ENCODE peak calls at places on chromosomes 5 and 9, in eight cellular contexts. V is AG09309, W is cardiac fibroblast, N is right atrium auricular region, F is testis, B is choroid plexus epithelial cell, J is left ventricle myocardium inferior, A is body of pancreas. S is an unnamed sample.

GRCh38 chr9:115687356-115687755 is 466.2 kb upstream of the PAPPA start:
- DNase-seq in V (no peak), W (no peak), N (no peak), F (no peak), B (no peak), J (no peak), A (no peak), S (no peak)

GRCh38 chr9:112377087-112377486 is 2.8 kb upstream of the HSDL2 start:
- DNase-seq in V (no peak), W (no peak), N (no peak), F (no peak), B (no peak), J (no peak), A (no peak), S (no peak)

GRCh38 chr9:110880123-110880522 is 158.1 kb downstream of the LPAR1 start:
- DNase-seq in V (peak), W (peak), N (no peak), F (no peak), B (peak), J (no peak), A (no peak), S (peak)

GRCh38 chr5:39506216-39506615 is 81.4 kb upstream of the DAB2 start:
- DNase-seq in V (no peak), W (no peak), N (no peak), F (peak), B (no peak), J (peak), A (no peak), S (no peak)

GRCh38 chr9:137984520-137985257 is 107.1 kb downstream of the CACNA1B start:
- DNase-seq in V (no peak), W (no peak), N (no peak), F (no peak), B (no peak), J (no peak), A (no peak), S (no peak)

GRCh38 chr5:127967323-127967982 is 116.1 kb upstream of the SLC12A2 start:
- DNase-seq in V (no peak), W (no peak), N (no peak), F (no peak), B (no peak), J (no peak), A (no peak), S (no peak)

GRCh38 chr5:67268233-67269011 is 71.8 kb upstream of the CD180 start:
- DNase-seq in V (peak), W (peak), N (peak), F (peak), B (peak), J (peak), A (peak), S (peak)

GRCh38 chr5:74552101-74552500 is 88.4 kb downstream of the ENC1 start:
- DNase-seq in V (no peak), W (no peak), N (no peak), F (no peak), B (no peak), J (no peak), A (no peak), S (no peak)

GRCh38 chr5:52582313-52582712 is 205.4 kb upstream of the ITGA1 start:
- DNase-seq in V (no peak), W (no peak), N (no peak), F (no peak), B (peak), J (no peak), A (no peak), S (no peak)

GRCh38 chr5:139021346-139021745 is 146.2 kb upstream of the LRRTM2 start:
- DNase-seq in V (no peak), W (no peak), N (no peak), F (no peak), B (no peak), J (no peak), A (no peak), S (no peak)

GRCh38 chr5:179266291-179267070 is 78.8 kb downstream of the ADAMTS2 start:
- DNase-seq in V (no peak), W (no peak), N (peak), F (peak), B (no peak), J (peak), A (no peak), S (no peak)

GRCh38 chr9:94875300-94876063 is 149.0 kb downstream of the AOPEP start:
- DNase-seq in V (no peak), W (no peak), N (no peak), F (no peak), B (no peak), J (no peak), A (no peak), S (no peak)

GRCh38 chr9:121852646-121853616 is 201.5 kb downstream of the DAB2IP start:
- DNase-seq in V (no peak), W (no peak), N (peak), F (peak), B (no peak), J (peak), A (peak), S (no peak)

GRCh38 chr9:131834721-131835120 is 94.8 kb upstream of the RAPGEF1 start:
- DNase-seq in V (no peak), W (no peak), N (no peak), F (no peak), B (no peak), J (no peak), A (no peak), S (no peak)

GRCh38 chr9:120109242-120109641 is 470.7 kb downstream of the CDK5RAP2 start:
- DNase-seq in V (no peak), W (no peak), N (no peak), F (peak), B (no peak), J (no peak), A (no peak), S (no peak)

GRCh38 chr5:66223637-66224036 is 79.5 kb downstream of the SREK1 start:
- DNase-seq in V (no peak), W (peak), N (no peak), F (peak), B (peak), J (no peak), A (no peak), S (no peak)

GRCh38 chr9:132503116-132503515 is 79.3 kb upstream of the BARHL1 start:
- DNase-seq in V (no peak), W (no peak), N (no peak), F (no peak), B (no peak), J (no peak), A (no peak), S (no peak)

GRCh38 chr9:98575379-98576346 is 133.1 kb downstream of the GABBR2 start:
- DNase-seq in V (peak), W (peak), N (no peak), F (no peak), B (peak), J (no peak), A (no peak), S (peak)

GRCh38 chr9:20784196-20784595 is 100.1 kb downstream of the FOCAD start:
- DNase-seq in V (no peak), W (no peak), N (no peak), F (no peak), B (no peak), J (no peak), A (no peak), S (no peak)

GRCh38 chr9:126791406-126792230 is 13.2 kb upstream of the ZBTB43 start:
- DNase-seq in V (peak), W (peak), N (no peak), F (no peak), B (peak), J (no peak), A (no peak), S (peak)

GRCh38 chr9:126521551-126521950 is 92.2 kb upstream of the LMX1B start:
- DNase-seq in V (no peak), W (no peak), N (no peak), F (no peak), B (no peak), J (no peak), A (no peak), S (no peak)

GRCh38 chr9:38620483-38621433 is at the start of gene ANKRD18A:
- DNase-seq in V (no peak), W (peak), N (no peak), F (peak), B (peak), J (peak), A (peak), S (no peak)

GRCh38 chr9:88814521-88815101 is 176.7 kb upstream of the S1PR3 start:
- DNase-seq in V (peak), W (peak), N (no peak), F (no peak), B (no peak), J (peak), A (no peak), S (peak)

GRCh38 chr9:121819511-121820231 is 168.2 kb downstream of the DAB2IP start:
- DNase-seq in V (peak), W (no peak), N (no peak), F (no peak), B (peak), J (no peak), A (no peak), S (peak)

GRCh38 chr5:25754895-25755294 is 1110.1 kb upstream of the CDH10 start:
- DNase-seq in V (no peak), W (peak), N (no peak), F (no peak), B (no peak), J (no peak), A (no peak), S (no peak)

GRCh38 chr5:26948921-26949320 is 89.5 kb downstream of the CDH9 start:
- DNase-seq in V (no peak), W (no peak), N (no peak), F (no peak), B (peak), J (no peak), A (no peak), S (no peak)

GRCh38 chr9:114003756-114004155 is 74.3 kb downstream of the AMBP start:
- DNase-seq in V (no peak), W (no peak), N (peak), F (peak), B (no peak), J (no peak), A (no peak), S (no peak)

GRCh38 chr9:81724242-81724889 is 35.0 kb upstream of the TLE1 start:
- DNase-seq in V (no peak), W (peak), N (peak), F (peak), B (peak), J (no peak), A (no peak), S (no peak)

GRCh38 chr9:14441976-14442651 is 128.2 kb upstream of the NFIB start:
- DNase-seq in V (no peak), W (peak), N (no peak), F (peak), B (peak), J (no peak), A (no peak), S (no peak)

GRCh38 chr9:37917315-37917731 is 13.4 kb upstream of the SLC25A51 start:
- DNase-seq in V (no peak), W (no peak), N (no peak), F (no peak), B (no peak), J (no peak), A (no peak), S (no peak)

GRCh38 chr9:94097788-94098413 is 13.6 kb downstream of the PTPDC1 start:
- DNase-seq in V (peak), W (peak), N (no peak), F (no peak), B (peak), J (no peak), A (peak), S (peak)

GRCh38 chr9:125409637-125410521 is 148.3 kb downstream of the GAPVD1 start:
- DNase-seq in V (no peak), W (peak), N (no peak), F (peak), B (peak), J (no peak), A (peak), S (peak)

DNA sequence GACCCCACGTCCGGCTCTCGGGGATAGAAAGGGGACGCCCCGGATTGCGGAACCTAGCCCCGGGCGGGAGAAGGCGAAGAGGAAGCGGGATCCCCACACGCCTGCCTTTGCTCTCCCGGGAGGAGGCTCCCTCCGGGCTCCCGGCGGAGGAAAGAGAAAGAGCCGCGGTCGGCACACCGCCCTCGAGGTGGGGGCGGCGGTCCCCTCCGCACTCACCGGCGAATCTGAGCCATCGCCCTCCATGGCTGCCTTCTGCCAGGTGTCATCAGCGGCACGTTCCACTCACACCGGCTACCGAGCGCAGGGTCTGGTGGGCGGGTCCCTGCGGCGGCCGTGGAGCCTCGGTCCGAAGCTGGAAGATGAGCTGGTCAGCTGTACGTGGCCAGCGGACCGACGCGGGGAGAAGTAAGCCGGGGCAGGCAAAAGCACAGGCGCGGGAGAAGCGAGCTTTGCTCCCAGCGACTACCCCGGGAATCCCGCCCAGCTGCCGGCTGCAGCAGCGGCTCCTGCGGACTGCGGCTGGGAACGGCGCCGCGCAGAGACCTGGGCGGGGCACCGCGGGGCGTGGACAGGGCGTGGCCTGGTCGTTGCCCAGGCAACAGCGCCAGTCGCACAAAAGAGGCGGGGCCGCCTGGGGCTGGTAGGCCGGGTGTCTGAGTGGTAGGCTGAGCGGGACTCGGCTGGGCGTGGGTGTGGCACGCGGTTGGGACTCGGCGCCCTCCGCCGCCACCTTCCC is at the start of gene TRIM36:
- DNase-seq in V (peak), W (peak), N (peak), F (peak), B (peak), J (peak), A (peak), S (peak)
- TF ChIP-seq CTCF in V (peak), W (no peak), N (no peak), F (no peak), B (peak), J (peak), A (peak), S (peak)

DNA sequence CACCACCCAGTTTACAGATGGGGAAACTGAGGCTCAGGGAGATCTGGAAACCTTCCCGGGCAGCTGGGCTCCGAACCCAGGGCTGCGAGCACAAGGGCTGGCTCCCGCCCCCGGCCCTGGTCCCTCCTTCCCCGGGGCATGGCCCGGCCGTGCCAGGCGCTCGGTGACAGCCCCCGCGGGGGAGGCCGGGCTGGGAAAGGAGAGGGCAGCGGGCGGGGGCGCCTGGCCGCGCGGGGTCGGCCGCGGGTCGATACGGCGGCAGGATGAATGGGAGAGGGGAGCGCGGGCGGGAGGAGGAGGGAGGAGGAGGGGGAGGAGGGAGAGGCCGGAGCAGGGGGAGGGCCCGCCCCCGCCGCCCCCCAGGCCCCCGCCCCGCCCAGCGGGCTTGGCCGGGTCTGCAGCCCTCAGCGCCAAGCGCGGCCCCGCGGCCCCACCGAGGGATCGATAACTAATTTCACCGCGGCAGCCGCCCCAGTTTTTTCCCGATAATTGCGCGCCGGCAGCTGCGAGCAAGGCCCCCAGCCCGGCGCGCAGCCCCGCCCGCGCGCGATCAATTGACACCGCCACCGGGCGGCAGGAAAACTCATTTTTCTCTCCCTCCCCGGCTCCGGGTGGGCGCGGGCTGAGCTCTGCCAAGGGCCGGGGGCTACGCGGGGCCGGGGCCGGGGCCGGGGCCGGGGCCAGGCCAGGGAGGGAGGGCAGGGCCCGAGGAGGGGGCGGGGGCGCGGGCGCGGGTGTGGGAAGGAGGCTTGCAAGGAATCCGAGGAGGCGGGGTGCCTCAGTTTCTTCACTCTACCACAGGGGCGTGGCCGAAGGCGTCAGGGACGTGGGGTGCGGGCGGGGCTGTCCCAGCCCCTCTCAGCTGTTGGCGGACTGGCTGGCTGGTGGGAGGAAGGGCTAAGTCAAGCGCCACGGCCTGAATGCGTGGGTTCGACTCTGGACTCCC is 52.1 kb downstream of the C9orf50 start:
- DNase-seq in V (no peak), W (no peak), N (no peak), F (peak), B (peak), J (peak), A (peak), S (no peak)
- TF ChIP-seq CTCF in V (no peak), W (no peak), N (no peak), F (no peak), B (no peak), J (peak), A (peak), S (peak)

DNA sequence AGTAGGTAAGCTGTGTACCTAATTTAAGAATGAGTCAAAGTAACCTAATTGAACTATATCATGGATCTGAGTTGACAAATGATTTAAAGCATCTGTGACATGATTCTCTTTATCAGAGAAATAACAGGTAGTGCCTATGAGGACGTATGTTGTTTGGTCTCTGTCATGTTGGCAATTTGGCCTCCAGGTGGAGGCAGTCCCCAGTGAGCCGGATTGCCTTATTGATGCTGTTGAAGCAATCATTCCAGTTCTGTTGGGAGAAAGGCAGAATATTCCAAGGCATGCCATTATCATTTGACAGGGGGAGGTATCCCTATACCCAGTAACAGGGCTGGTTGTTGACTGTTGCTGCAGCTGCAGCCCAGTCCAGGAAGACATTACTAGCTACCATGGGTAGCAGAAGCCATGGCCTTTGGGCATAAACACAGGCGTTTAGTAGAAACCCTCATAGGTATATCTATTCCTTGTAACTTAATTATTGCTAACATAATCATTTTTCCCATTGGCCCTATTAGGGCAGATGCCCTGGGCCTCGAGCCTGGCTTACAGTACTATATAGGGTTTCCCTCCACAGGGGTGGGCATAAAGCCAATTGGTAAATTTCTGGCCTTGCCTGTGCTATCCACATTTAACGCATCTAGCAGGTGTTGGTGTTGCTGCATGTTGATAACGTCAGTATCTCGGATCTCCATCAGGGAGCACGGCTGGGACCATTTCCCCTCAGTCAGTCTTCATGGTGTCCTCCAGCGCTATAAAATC is 12.2 kb upstream of the SLC22A4 start:
- DNase-seq in V (no peak), W (no peak), N (peak), F (no peak), B (no peak), J (no peak), A (no peak), S (no peak)
- TF ChIP-seq CTCF in V (no peak), W (no peak), N (no peak), F (no peak), B (no peak), J (no peak), A (no peak), S (peak)

DNA sequence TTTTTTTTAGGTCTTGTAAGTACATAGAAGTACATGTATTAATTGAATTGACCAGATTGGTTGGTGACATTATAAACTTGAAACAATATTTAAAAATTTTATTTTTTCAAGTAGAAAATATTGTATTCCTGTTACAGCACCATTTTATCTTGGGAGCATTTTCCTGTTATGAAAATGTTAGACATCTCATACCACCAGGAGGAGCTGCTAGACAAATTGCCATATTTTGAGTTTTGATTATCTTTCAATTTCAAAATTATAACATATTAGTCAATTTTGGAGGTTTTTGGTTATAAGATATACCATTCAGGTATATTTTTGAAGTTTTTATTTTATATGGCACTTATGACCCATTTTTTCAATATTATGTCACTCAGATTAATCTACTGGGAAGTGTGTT is 84.4 kb downstream of the CNTLN start:
- DNase-seq in V (no peak), W (peak), N (no peak), F (no peak), B (peak), J (no peak), A (no peak), S (no peak)
- TF ChIP-seq CTCF in V (peak), W (peak), N (peak), F (peak), B (peak), J (no peak), A (no peak), S (peak)

S was measured in HFFc6.